ENCODE peak calls at places on chromosomes 11 and 22, in eight cellular contexts. One of them, this sample, is unnamed.

GRCh38 chr11:96342131-96342970 is 644 bp downstream of the MAML2 start:
- DNase-seq in K562: no peak
- DNase-seq in NB4: no peak
- DNase-seq in H1: no peak
- DNase-seq in sigmoid colon: no peak
- DNase-seq in adrenal gland: no peak
- DNase-seq in tibial nerve: no peak
- DNase-seq in lower leg skin: no peak
- DNase-seq in this sample: no peak

GRCh38 chr11:9758676-9759518 is 95.0 kb downstream of the SWAP70 start:
- DNase-seq in sigmoid colon: peak
- DNase-seq in H1: peak
- DNase-seq in tibial nerve: peak
- DNase-seq in NB4: peak
- DNase-seq in K562: peak
- DNase-seq in lower leg skin: peak
- DNase-seq in adrenal gland: peak
- DNase-seq in this sample: peak

GRCh38 chr11:102599642-102600261 is 25.4 kb downstream of the MMP20 start:
- DNase-seq in K562: peak
- DNase-seq in H1: no peak
- DNase-seq in lower leg skin: no peak
- DNase-seq in sigmoid colon: no peak
- DNase-seq in adrenal gland: no peak
- DNase-seq in NB4: peak
- DNase-seq in tibial nerve: no peak
- DNase-seq in this sample: peak

GRCh38 chr11:115682101-115682500 is 177.9 kb upstream of the CADM1 start:
- DNase-seq in adrenal gland: no peak
- DNase-seq in H1: no peak
- DNase-seq in tibial nerve: no peak
- DNase-seq in sigmoid colon: peak
- DNase-seq in lower leg skin: no peak
- DNase-seq in K562: no peak
- DNase-seq in NB4: no peak
- DNase-seq in this sample: no peak

GRCh38 chr11:103619480-103619879 is 417.0 kb upstream of the DDI1 start:
- DNase-seq in NB4: no peak
- DNase-seq in lower leg skin: no peak
- DNase-seq in tibial nerve: no peak
- DNase-seq in K562: no peak
- DNase-seq in sigmoid colon: no peak
- DNase-seq in adrenal gland: no peak
- DNase-seq in H1: no peak
- DNase-seq in this sample: no peak

GRCh38 chr11:59765068-59765770 is 10.0 kb downstream of the STX3 start:
- DNase-seq in sigmoid colon: no peak
- DNase-seq in lower leg skin: no peak
- DNase-seq in tibial nerve: no peak
- DNase-seq in NB4: no peak
- DNase-seq in H1: no peak
- DNase-seq in K562: no peak
- DNase-seq in adrenal gland: no peak
- DNase-seq in this sample: no peak

GRCh38 chr22:19796169-19796568 is 35.6 kb downstream of the TBX1 start:
- DNase-seq in H1: no peak
- DNase-seq in sigmoid colon: no peak
- DNase-seq in tibial nerve: no peak
- DNase-seq in lower leg skin: no peak
- DNase-seq in adrenal gland: no peak
- DNase-seq in NB4: no peak
- DNase-seq in K562: no peak
- DNase-seq in this sample: no peak

GRCh38 chr11:68450711-68451110 is 9.8 kb upstream of the PPP6R3 start:
- DNase-seq in lower leg skin: no peak
- DNase-seq in sigmoid colon: no peak
- DNase-seq in H1: no peak
- DNase-seq in tibial nerve: no peak
- DNase-seq in K562: no peak
- DNase-seq in NB4: no peak
- DNase-seq in adrenal gland: no peak
- DNase-seq in this sample: no peak

GRCh38 chr11:27097538-27097937 is 56.9 kb downstream of the BBOX1 start:
- DNase-seq in adrenal gland: no peak
- DNase-seq in tibial nerve: no peak
- DNase-seq in H1: no peak
- DNase-seq in NB4: no peak
- DNase-seq in sigmoid colon: no peak
- DNase-seq in K562: no peak
- DNase-seq in lower leg skin: no peak
- DNase-seq in this sample: no peak

GRCh38 chr11:32386770-32387377 is 48.5 kb downstream of the WT1 start:
- DNase-seq in tibial nerve: no peak
- DNase-seq in NB4: peak
- DNase-seq in lower leg skin: no peak
- DNase-seq in adrenal gland: no peak
- DNase-seq in K562: peak
- DNase-seq in sigmoid colon: no peak
- DNase-seq in H1: no peak
- DNase-seq in this sample: no peak

GRCh38 chr11:99370557-99371200 is 349.9 kb downstream of the CNTN5 start:
- DNase-seq in adrenal gland: peak
- DNase-seq in H1: no peak
- DNase-seq in K562: no peak
- DNase-seq in NB4: no peak
- DNase-seq in lower leg skin: no peak
- DNase-seq in sigmoid colon: no peak
- DNase-seq in tibial nerve: no peak
- DNase-seq in this sample: peak

GRCh38 chr11:77051511-77051910 is 15.3 kb upstream of the CAPN5 start:
- DNase-seq in lower leg skin: no peak
- DNase-seq in adrenal gland: no peak
- DNase-seq in K562: no peak
- DNase-seq in sigmoid colon: no peak
- DNase-seq in tibial nerve: no peak
- DNase-seq in H1: no peak
- DNase-seq in NB4: no peak
- DNase-seq in this sample: no peak

GRCh38 chr11:96015911-96016565 is 92.1 kb upstream of the MTMR2 start:
- DNase-seq in tibial nerve: no peak
- DNase-seq in H1: no peak
- DNase-seq in sigmoid colon: no peak
- DNase-seq in K562: no peak
- DNase-seq in lower leg skin: no peak
- DNase-seq in adrenal gland: no peak
- DNase-seq in NB4: peak
- DNase-seq in this sample: no peak

GRCh38 chr22:27068121-27068520 is 410.7 kb downstream of the MIAT start:
- DNase-seq in NB4: no peak
- DNase-seq in sigmoid colon: no peak
- DNase-seq in lower leg skin: no peak
- DNase-seq in H1: no peak
- DNase-seq in tibial nerve: no peak
- DNase-seq in adrenal gland: no peak
- DNase-seq in K562: no peak
- DNase-seq in this sample: no peak

GRCh38 chr11:110074499-110074898 is 18.7 kb upstream of the ZC3H12C start:
- DNase-seq in tibial nerve: no peak
- DNase-seq in NB4: no peak
- DNase-seq in adrenal gland: no peak
- DNase-seq in lower leg skin: no peak
- DNase-seq in sigmoid colon: no peak
- DNase-seq in H1: no peak
- DNase-seq in K562: no peak
- DNase-seq in this sample: no peak

GRCh38 chr22:30216710-30217109 is 29.8 kb downstream of the LIF start:
- DNase-seq in K562: peak
- DNase-seq in H1: no peak
- DNase-seq in NB4: no peak
- DNase-seq in adrenal gland: no peak
- DNase-seq in tibial nerve: no peak
- DNase-seq in lower leg skin: no peak
- DNase-seq in sigmoid colon: no peak
- DNase-seq in this sample: no peak
- TF ChIP-seq POLR2A in K562: no peak
- TF ChIP-seq POLR2A in H1: no peak
- TF ChIP-seq POLR2A in NB4: no peak
- TF ChIP-seq POLR2A in adrenal gland: no peak
- TF ChIP-seq POLR2A in tibial nerve: no peak
- TF ChIP-seq POLR2A in lower leg skin: no peak
- TF ChIP-seq POLR2A in sigmoid colon: no peak
- TF ChIP-seq POLR2A in this sample: no peak

GRCh38 chr11:611001-611996 is 4.5 kb downstream of the IRF7 start:
- DNase-seq in H1: no peak
- DNase-seq in NB4: no peak
- DNase-seq in sigmoid colon: no peak
- DNase-seq in adrenal gland: no peak
- DNase-seq in tibial nerve: no peak
- DNase-seq in lower leg skin: no peak
- DNase-seq in K562: no peak
- DNase-seq in this sample: no peak
- TF ChIP-seq POLR2A in H1: no peak
- TF ChIP-seq POLR2A in NB4: no peak
- TF ChIP-seq POLR2A in sigmoid colon: no peak
- TF ChIP-seq POLR2A in adrenal gland: no peak
- TF ChIP-seq POLR2A in tibial nerve: no peak
- TF ChIP-seq POLR2A in lower leg skin: no peak
- TF ChIP-seq POLR2A in K562: no peak
- TF ChIP-seq POLR2A in this sample: no peak

GRCh38 chr11:60844045-60844869 is 2.3 kb downstream of the CCDC86 start:
- DNase-seq in NB4: peak
- DNase-seq in H1: no peak
- DNase-seq in tibial nerve: no peak
- DNase-seq in K562: peak
- DNase-seq in adrenal gland: no peak
- DNase-seq in lower leg skin: no peak
- DNase-seq in sigmoid colon: no peak
- DNase-seq in this sample: no peak

GRCh38 chr11:60844870-60845221 is 2.9 kb downstream of the CCDC86 start:
- DNase-seq in NB4: no peak
- DNase-seq in tibial nerve: no peak
- DNase-seq in K562: no peak
- DNase-seq in sigmoid colon: no peak
- DNase-seq in H1: no peak
- DNase-seq in adrenal gland: peak
- DNase-seq in lower leg skin: no peak
- DNase-seq in this sample: no peak

GRCh38 chr11:60840711-60841430 is 1.0 kb upstream of the CCDC86 start:
- DNase-seq in H1: no peak
- DNase-seq in tibial nerve: peak
- DNase-seq in sigmoid colon: peak
- DNase-seq in adrenal gland: peak
- DNase-seq in K562: no peak
- DNase-seq in NB4: no peak
- DNase-seq in lower leg skin: peak
- DNase-seq in this sample: peak

GRCh38 chr11:60842688-60843605 is 1.0 kb downstream of the CCDC86 start:
- DNase-seq in K562: no peak
- DNase-seq in adrenal gland: peak
- DNase-seq in tibial nerve: no peak
- DNase-seq in sigmoid colon: no peak
- DNase-seq in NB4: peak
- DNase-seq in H1: no peak
- DNase-seq in lower leg skin: no peak
- DNase-seq in this sample: no peak

DNA sequence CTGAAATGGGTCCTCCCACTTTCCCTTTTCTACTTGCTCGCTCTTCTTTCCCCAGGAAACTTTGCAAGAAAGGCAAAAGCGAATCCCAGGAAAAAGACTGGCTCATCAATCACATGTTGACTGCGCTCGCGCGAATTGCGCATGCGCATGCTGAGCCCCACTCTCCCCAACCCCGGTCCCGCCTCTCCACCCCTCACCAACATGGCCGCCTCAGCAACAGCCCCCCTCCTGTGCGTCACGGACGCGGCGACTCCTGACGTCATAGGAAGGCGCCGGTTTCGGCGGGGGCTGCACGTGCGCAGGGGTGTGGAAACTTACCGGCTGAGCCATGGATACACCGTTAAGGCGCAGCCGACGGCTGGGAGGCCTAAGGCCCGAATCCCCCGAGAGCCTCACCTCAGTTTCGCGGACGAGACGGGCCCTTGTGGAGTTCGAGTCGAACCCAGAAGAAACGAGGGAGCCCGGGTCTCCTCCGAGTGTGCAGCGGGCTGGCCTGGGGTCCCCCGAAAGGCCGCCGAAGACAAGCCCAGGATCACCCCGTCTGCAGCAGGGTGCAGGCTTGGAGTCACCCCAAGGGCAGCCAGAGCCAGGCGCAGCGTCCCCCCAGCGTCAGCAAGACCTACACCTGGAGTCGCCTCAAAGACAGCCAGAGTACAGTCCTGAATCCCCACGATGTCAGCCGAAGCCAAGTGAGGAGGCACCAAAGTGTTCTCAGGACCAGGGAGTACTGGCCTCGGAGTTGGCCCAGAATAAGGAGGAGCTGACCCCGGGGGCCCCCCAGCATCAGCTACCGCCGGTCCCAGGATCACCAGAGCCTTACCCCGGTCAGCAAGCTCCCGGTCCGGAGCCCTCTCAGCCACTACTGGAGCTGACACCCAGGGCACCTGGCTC is at the start of gene CCDC86:
- DNase-seq in NB4: peak
- DNase-seq in K562: peak
- DNase-seq in lower leg skin: peak
- DNase-seq in adrenal gland: peak
- DNase-seq in H1: peak
- DNase-seq in tibial nerve: peak
- DNase-seq in sigmoid colon: peak
- DNase-seq in this sample: peak
- TF ChIP-seq POLR2A in NB4: peak
- TF ChIP-seq POLR2A in K562: peak
- TF ChIP-seq POLR2A in lower leg skin: no peak
- TF ChIP-seq POLR2A in adrenal gland: peak
- TF ChIP-seq POLR2A in H1: no peak
- TF ChIP-seq POLR2A in tibial nerve: peak
- TF ChIP-seq POLR2A in sigmoid colon: no peak
- TF ChIP-seq POLR2A in this sample: peak

GRCh38 chr22:48980409-48980808 is 847.3 kb downstream of the BRD1 start:
- DNase-seq in K562: no peak
- DNase-seq in H1: no peak
- DNase-seq in lower leg skin: no peak
- DNase-seq in adrenal gland: peak
- DNase-seq in tibial nerve: no peak
- DNase-seq in NB4: no peak
- DNase-seq in sigmoid colon: no peak
- DNase-seq in this sample: no peak

GRCh38 chr22:48979482-48979881 is 848.2 kb downstream of the BRD1 start:
- DNase-seq in H1: no peak
- DNase-seq in K562: peak
- DNase-seq in NB4: peak
- DNase-seq in tibial nerve: no peak
- DNase-seq in sigmoid colon: no peak
- DNase-seq in adrenal gland: peak
- DNase-seq in lower leg skin: no peak
- DNase-seq in this sample: no peak

GRCh38 chr22:48981671-48982070 is 846.0 kb downstream of the BRD1 start:
- DNase-seq in lower leg skin: no peak
- DNase-seq in K562: no peak
- DNase-seq in tibial nerve: no peak
- DNase-seq in NB4: no peak
- DNase-seq in H1: no peak
- DNase-seq in adrenal gland: peak
- DNase-seq in sigmoid colon: no peak
- DNase-seq in this sample: no peak

GRCh38 chr22:48982321-48982905 is 845.3 kb downstream of the BRD1 start:
- DNase-seq in sigmoid colon: no peak
- DNase-seq in K562: no peak
- DNase-seq in NB4: no peak
- DNase-seq in lower leg skin: no peak
- DNase-seq in tibial nerve: no peak
- DNase-seq in H1: no peak
- DNase-seq in adrenal gland: peak
- DNase-seq in this sample: no peak

GRCh38 chr22:48980918-48981317 is 846.8 kb downstream of the BRD1 start:
- DNase-seq in lower leg skin: no peak
- DNase-seq in K562: no peak
- DNase-seq in H1: no peak
- DNase-seq in NB4: no peak
- DNase-seq in adrenal gland: no peak
- DNase-seq in tibial nerve: no peak
- DNase-seq in sigmoid colon: no peak
- DNase-seq in this sample: no peak
- TF ChIP-seq POLR2A in lower leg skin: no peak
- TF ChIP-seq POLR2A in K562: no peak
- TF ChIP-seq POLR2A in H1: no peak
- TF ChIP-seq POLR2A in NB4: no peak
- TF ChIP-seq POLR2A in adrenal gland: no peak
- TF ChIP-seq POLR2A in tibial nerve: no peak
- TF ChIP-seq POLR2A in sigmoid colon: no peak
- TF ChIP-seq POLR2A in this sample: no peak

This sample was measured in H54.